ENCODE peak calls at places on chromosome 6, in ten cellular contexts. H, M, G, P, F, V, W, X, O and L are unnamed samples.

GRCh38 chr6:79466222-79466834 is 70.9 kb downstream of the LCA5 start:
- DNase-seq in H (no peak), M (no peak), G (no peak), P (no peak), F (no peak), V (no peak), W (peak), X (no peak), O (no peak), L (no peak)

GRCh38 chr6:134176283-134176975 is 124.0 kb upstream of the SLC2A12 start:
- DNase-seq in H (no peak), M (peak), G (no peak), P (no peak), F (no peak), V (no peak), W (no peak), X (no peak), O (peak), L (no peak)

GRCh38 chr6:6749791-6750434 is 161.4 kb downstream of the LY86 start:
- DNase-seq in H (no peak), M (no peak), G (no peak), P (peak), F (peak), V (no peak), W (no peak), X (no peak), O (peak), L (peak)

GRCh38 chr6:141482773-141483172 is 650.0 kb upstream of the GJE1 start:
- DNase-seq in H (no peak), M (no peak), G (no peak), P (no peak), F (no peak), V (no peak), W (no peak), X (no peak), O (no peak), L (no peak)

GRCh38 chr6:163175301-163175700 is 239.2 kb upstream of the QKI start:
- DNase-seq in H (no peak), M (no peak), G (no peak), P (no peak), F (no peak), V (no peak), W (peak), X (no peak), O (no peak), L (no peak)

GRCh38 chr6:150766201-150766997 is 99.1 kb upstream of the MTHFD1L start:
- DNase-seq in H (no peak), M (no peak), G (no peak), P (no peak), F (no peak), V (no peak), W (no peak), X (no peak), O (no peak), L (no peak)

GRCh38 chr6:33450434-33450833 is 3.9 kb upstream of the ZBTB9 start:
- DNase-seq in H (no peak), M (no peak), G (no peak), P (no peak), F (no peak), V (no peak), W (no peak), X (no peak), O (no peak), L (no peak)

GRCh38 chr6:83369692-83370091 is 61.2 kb downstream of the ME1 start:
- DNase-seq in H (no peak), M (no peak), G (no peak), P (no peak), F (no peak), V (no peak), W (no peak), X (no peak), O (no peak), L (no peak)

GRCh38 chr6:138101946-138102731 is 5.1 kb downstream of the PERP start:
- DNase-seq in H (no peak), M (no peak), G (no peak), P (no peak), F (no peak), V (no peak), W (no peak), X (no peak), O (no peak), L (no peak)

GRCh38 chr6:134247271-134247833 is 70.6 kb downstream of the SGK1 start:
- DNase-seq in H (no peak), M (no peak), G (peak), P (no peak), F (no peak), V (peak), W (no peak), X (no peak), O (no peak), L (no peak)

GRCh38 chr6:105120570-105120969 is 59.2 kb downstream of the POPDC3 start:
- DNase-seq in H (no peak), M (no peak), G (no peak), P (no peak), F (no peak), V (no peak), W (no peak), X (no peak), O (no peak), L (no peak)

GRCh38 chr6:165562421-165563090 is 100.5 kb downstream of the PDE10A start:
- DNase-seq in H (no peak), M (no peak), G (no peak), P (no peak), F (no peak), V (no peak), W (no peak), X (no peak), O (no peak), L (no peak)

GRCh38 chr6:63537126-63537958 is 34.9 kb upstream of the LOC128125822 start:
- DNase-seq in H (no peak), M (no peak), G (no peak), P (no peak), F (no peak), V (no peak), W (no peak), X (no peak), O (no peak), L (no peak)

GRCh38 chr6:53634184-53634631 is 31.3 kb downstream of the KLHL31 start:
- DNase-seq in H (no peak), M (no peak), G (no peak), P (no peak), F (no peak), V (no peak), W (no peak), X (no peak), O (no peak), L (no peak)

GRCh38 chr6:13383280-13384163 is 55.2 kb upstream of the TBC1D7 start:
- DNase-seq in H (no peak), M (no peak), G (no peak), P (peak), F (no peak), V (no peak), W (no peak), X (no peak), O (no peak), L (no peak)

GRCh38 chr6:11766056-11766455 is 12.5 kb downstream of the ADTRP start:
- DNase-seq in H (no peak), M (no peak), G (no peak), P (no peak), F (no peak), V (no peak), W (no peak), X (no peak), O (no peak), L (no peak)

GRCh38 chr6:169960531-169960890 is 209.1 kb downstream of the ERMARD start:
- DNase-seq in H (no peak), M (no peak), G (no peak), P (no peak), F (no peak), V (no peak), W (no peak), X (no peak), O (peak), L (no peak)

GRCh38 chr6:131628726-131629125 is 684 bp upstream of the MED23 start:
- DNase-seq in H (no peak), M (no peak), G (no peak), P (no peak), F (no peak), V (no peak), W (no peak), X (no peak), O (no peak), L (no peak)

GRCh38 chr6:28212510-28213212 is 12.4 kb upstream of the ZSCAN9 start:
- DNase-seq in H (peak), M (no peak), G (no peak), P (peak), F (peak), V (no peak), W (peak), X (no peak), O (peak), L (peak)

GRCh38 chr6:14066782-14067406 is 50.7 kb upstream of the CD83 start:
- DNase-seq in H (no peak), M (no peak), G (no peak), P (peak), F (peak), V (no peak), W (peak), X (no peak), O (no peak), L (peak)

GRCh38 chr6:113301651-113302050 is 555.5 kb upstream of the MARCKS start:
- DNase-seq in H (no peak), M (no peak), G (no peak), P (no peak), F (no peak), V (no peak), W (no peak), X (no peak), O (no peak), L (no peak)